ENCODE peak calls at places on chromosomes 11 and 22, in seven cellular contexts. O is cardiac muscle cell, N is fibroblast of mammary gland, S is DND-41, Y is fibroblast of pulmonary artery, J is kidney, F is tibial nerve. C is an unnamed sample.

GRCh38 chr11:94793822-94794221 is 25.7 kb downstream of the AMOTL1 start:
- DNase-seq in O (peak), N (peak), S (no peak), Y (peak), J (no peak), F (no peak), C (no peak)

GRCh38 chr22:31917227-31917921 is 27.0 kb upstream of the YWHAH start:
- DNase-seq in O (no peak), N (no peak), S (no peak), Y (no peak), J (no peak), F (no peak), C (no peak)

GRCh38 chr11:20668410-20668809 is 976 bp upstream of the NELL1 start:
- DNase-seq in O (no peak), N (no peak), S (no peak), Y (no peak), J (no peak), F (no peak), C (no peak)

GRCh38 chr22:25651332-25651731 is 86.9 kb downstream of the GRK3 start:
- DNase-seq in O (no peak), N (no peak), S (no peak), Y (no peak), J (no peak), F (no peak), C (no peak)

GRCh38 chr22:36332623-36333331 is 55.0 kb downstream of the MYH9 start:
- DNase-seq in O (peak), N (peak), S (peak), Y (peak), J (no peak), F (no peak), C (no peak)

GRCh38 chr11:77126861-77127673 is 979 bp upstream of the MYO7A start:
- DNase-seq in O (peak), N (peak), S (peak), Y (peak), J (no peak), F (peak), C (no peak)

GRCh38 chr11:48041877-48042698 is 61.7 kb downstream of the PTPRJ start:
- DNase-seq in O (no peak), N (peak), S (no peak), Y (no peak), J (no peak), F (no peak), C (no peak)

GRCh38 chr11:121586727-121587126 is 134.0 kb upstream of the SORL1-AS1 start:
- DNase-seq in O (no peak), N (no peak), S (no peak), Y (no peak), J (no peak), F (no peak), C (no peak)

GRCh38 chr11:116862101-116862637 is 24.7 kb upstream of the APOA1 start:
- DNase-seq in O (no peak), N (no peak), S (no peak), Y (no peak), J (no peak), F (no peak), C (no peak)

GRCh38 chr11:32231909-32232493 is 141.1 kb downstream of the RCN1 start:
- DNase-seq in O (peak), N (peak), S (peak), Y (peak), J (no peak), F (no peak), C (no peak)
- TF ChIP-seq CTCF in O (peak), N (peak), S (peak), Y (peak), J (peak), F (no peak), C (peak)

DNA sequence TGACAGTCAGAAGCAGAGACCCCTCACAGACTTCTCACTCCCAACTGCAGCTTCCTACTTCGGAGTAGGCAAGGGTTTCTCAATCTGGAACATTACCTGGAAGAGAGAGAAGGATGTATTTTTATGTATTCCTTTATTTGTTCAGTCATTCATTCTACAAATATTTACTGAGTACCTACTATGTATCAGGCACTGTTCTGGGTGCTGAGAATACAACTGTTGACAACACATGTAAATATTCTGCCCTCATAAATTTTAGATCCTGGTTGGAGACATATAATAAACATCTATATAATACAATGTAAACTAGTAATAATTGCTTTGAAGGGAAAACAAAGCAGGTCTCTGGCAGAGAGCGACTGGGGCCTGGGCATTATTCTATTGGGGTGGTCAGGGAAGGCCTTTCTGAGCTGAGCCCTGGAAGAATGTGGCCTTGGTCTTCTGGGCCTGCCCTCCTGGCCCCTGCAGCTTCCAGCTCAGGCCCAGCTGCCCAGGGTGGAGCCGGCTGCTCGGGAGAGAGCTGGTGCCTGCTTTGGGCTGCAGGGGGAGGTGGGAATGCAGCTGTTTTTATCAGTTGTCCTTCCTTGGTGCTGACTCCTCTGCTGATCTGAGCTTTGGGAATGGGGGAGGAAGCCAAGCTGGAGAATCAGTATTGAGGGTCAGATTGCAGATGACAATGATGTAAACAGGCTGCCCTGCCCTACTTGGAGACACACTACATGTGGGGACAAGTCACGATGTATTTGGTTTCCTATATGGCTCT is 46.8 kb downstream of the PKNOX2 start:
- DNase-seq in O (no peak), N (no peak), S (no peak), Y (peak), J (no peak), F (no peak), C (no peak)
- TF ChIP-seq CTCF in O (no peak), N (no peak), S (no peak), Y (no peak), J (no peak), F (no peak), C (peak)

GRCh38 chr11:93054279-93054678 is 84.8 kb downstream of the MTNR1B start:
- DNase-seq in O (no peak), N (peak), S (no peak), Y (no peak), J (no peak), F (no peak), C (no peak)

GRCh38 chr11:93054881-93055280 is 85.4 kb downstream of the MTNR1B start:
- DNase-seq in O (peak), N (peak), S (no peak), Y (peak), J (no peak), F (no peak), C (no peak)

GRCh38 chr11:93063101-93063500 is 93.7 kb downstream of the MTNR1B start:
- DNase-seq in O (no peak), N (peak), S (no peak), Y (no peak), J (no peak), F (no peak), C (no peak)

GRCh38 chr11:93053864-93054263 is 84.4 kb downstream of the MTNR1B start:
- DNase-seq in O (no peak), N (no peak), S (no peak), Y (no peak), J (no peak), F (no peak), C (no peak)

DNA sequence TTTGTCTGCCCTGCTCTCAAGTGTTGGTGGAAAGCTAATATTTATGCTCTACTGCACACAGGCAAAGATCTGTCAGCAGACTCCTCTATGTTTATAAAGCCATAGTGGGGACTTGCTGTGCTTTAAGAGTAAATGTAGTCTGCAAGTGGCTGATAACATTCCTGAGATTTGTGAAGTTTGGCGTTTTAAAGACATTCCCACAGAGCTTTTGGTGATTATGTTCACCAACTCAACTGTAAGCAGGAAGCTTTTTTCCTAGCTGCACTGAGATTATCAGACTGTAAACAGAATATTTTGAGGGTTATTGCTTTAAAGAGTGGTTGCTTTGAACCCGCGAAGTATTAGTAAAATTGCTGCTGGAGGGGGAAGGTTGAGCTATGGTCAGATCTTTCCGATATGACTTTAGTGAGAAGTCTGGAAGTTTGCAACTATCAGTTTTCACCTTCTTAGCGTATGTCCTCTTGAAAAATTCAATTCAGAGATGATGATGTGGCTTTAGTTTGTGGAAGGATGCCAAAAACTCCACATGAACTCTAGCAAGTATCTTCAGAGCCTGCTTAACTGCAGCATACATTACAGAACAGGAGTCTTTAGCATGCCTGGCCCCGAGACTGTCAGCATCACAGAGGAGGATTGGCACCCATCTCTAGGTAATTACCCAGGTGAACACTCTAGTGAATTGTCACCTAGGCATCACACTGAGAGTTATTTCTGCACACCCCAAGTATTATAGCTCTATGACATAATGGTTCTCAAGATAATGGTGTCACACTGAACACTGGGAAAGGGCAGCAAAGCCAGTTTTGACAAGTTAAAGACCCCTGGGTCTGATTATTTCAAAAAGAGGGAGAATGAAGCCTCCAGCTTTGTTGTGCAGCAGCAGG is 89.9 kb downstream of the MTNR1B start:
- DNase-seq in O (peak), N (peak), S (no peak), Y (peak), J (no peak), F (no peak), C (no peak)
- TF ChIP-seq CTCF in O (no peak), N (no peak), S (no peak), Y (no peak), J (no peak), F (no peak), C (no peak)

GRCh38 chr22:37887610-37888378 is 18.3 kb upstream of the MICALL1 start:
- DNase-seq in O (peak), N (peak), S (no peak), Y (peak), J (no peak), F (peak), C (no peak)
- TF ChIP-seq CTCF in O (peak), N (peak), S (no peak), Y (peak), J (peak), F (peak), C (peak)

GRCh38 chr11:72598466-72598865 is 75.8 kb downstream of the PDE2A start:
- DNase-seq in O (no peak), N (no peak), S (no peak), Y (no peak), J (no peak), F (peak), C (no peak)

GRCh38 chr11:72600557-72600956 is 73.7 kb downstream of the PDE2A start:
- DNase-seq in O (no peak), N (no peak), S (no peak), Y (no peak), J (no peak), F (no peak), C (no peak)

GRCh38 chr11:72602250-72602904 is 71.8 kb downstream of the PDE2A start:
- DNase-seq in O (no peak), N (no peak), S (no peak), Y (no peak), J (no peak), F (no peak), C (no peak)

GRCh38 chr11:72599325-72600117 is 74.7 kb downstream of the PDE2A start:
- DNase-seq in O (no peak), N (no peak), S (no peak), Y (no peak), J (no peak), F (no peak), C (no peak)

GRCh38 chr11:72598901-72599300 is 75.3 kb downstream of the PDE2A start:
- DNase-seq in O (peak), N (peak), S (no peak), Y (peak), J (no peak), F (peak), C (no peak)
- TF ChIP-seq CTCF in O (peak), N (peak), S (no peak), Y (peak), J (peak), F (peak), C (peak)

C was measured in chondrocyte.